ENCODE peak calls at places on chromosome 9, in six cellular contexts. D is AG04450, T is GM12865, P is brain microvascular endothelial cell, B is A549, E is NB4. J is an unnamed sample.

GRCh38 chr9:106753155-106753671 is 109.8 kb upstream of the ZNF462 start:
- DNase-seq in D (no peak), T (peak), P (no peak), B (no peak), E (peak), J (no peak)

GRCh38 chr9:95058795-95059386 is 258.6 kb downstream of the FANCC start:
- DNase-seq in D (no peak), T (no peak), P (no peak), B (no peak), E (no peak), J (no peak)

GRCh38 chr9:93902051-93902779 is 52.9 kb downstream of the BARX1 start:
- DNase-seq in D (no peak), T (no peak), P (no peak), B (no peak), E (no peak), J (no peak)

GRCh38 chr9:96555567-96556386 is 63.9 kb downstream of the CDC14B start:
- DNase-seq in D (no peak), T (no peak), P (no peak), B (no peak), E (no peak), J (no peak)

GRCh38 chr9:91341258-91341746 is 20.4 kb downstream of the AUH start:
- DNase-seq in D (no peak), T (no peak), P (no peak), B (no peak), E (peak), J (no peak)

GRCh38 chr9:127132921-127133647 is 10.6 kb upstream of the ANGPTL2 start:
- DNase-seq in D (no peak), T (no peak), P (peak), B (no peak), E (no peak), J (no peak)

GRCh38 chr9:135611875-135612209 is 27.5 kb downstream of the GLT6D1 start:
- DNase-seq in D (no peak), T (no peak), P (no peak), B (no peak), E (no peak), J (no peak)

GRCh38 chr9:113228130-113228665 is 6.9 kb downstream of the SLC31A1 start:
- DNase-seq in D (no peak), T (no peak), P (no peak), B (no peak), E (no peak), J (no peak)

GRCh38 chr9:89466451-89467277 is 31.2 kb downstream of the SEMA4D start:
- DNase-seq in D (no peak), T (peak), P (no peak), B (no peak), E (no peak), J (no peak)

GRCh38 chr9:88775037-88775471 is 216.2 kb upstream of the S1PR3 start:
- DNase-seq in D (peak), T (no peak), P (peak), B (no peak), E (peak), J (peak)

GRCh38 chr9:89555426-89556375 is 49.1 kb upstream of the GADD45G start:
- DNase-seq in D (no peak), T (peak), P (no peak), B (no peak), E (peak), J (no peak)

GRCh38 chr9:13450723-13451122 is 171.2 kb upstream of the MPDZ start:
- DNase-seq in D (no peak), T (peak), P (no peak), B (no peak), E (no peak), J (no peak)

GRCh38 chr9:1042466-1042865 is 7.7 kb upstream of the DMRT2 start:
- DNase-seq in D (no peak), T (no peak), P (no peak), B (no peak), E (no peak), J (no peak)

GRCh38 chr9:4386819-4387218 is 87.0 kb upstream of the GLIS3 start:
- DNase-seq in D (no peak), T (peak), P (no peak), B (no peak), E (no peak), J (peak)

GRCh38 chr9:102069969-102070368 is 331.5 kb upstream of the GRIN3A start:
- DNase-seq in D (no peak), T (no peak), P (peak), B (no peak), E (no peak), J (peak)

GRCh38 chr9:109923371-109923770 is 143.4 kb downstream of the PALM2AKAP2 start:
- DNase-seq in D (no peak), T (no peak), P (no peak), B (no peak), E (no peak), J (no peak)

GRCh38 chr9:3361115-3361514 is 164.7 kb downstream of the RFX3 start:
- DNase-seq in D (no peak), T (no peak), P (no peak), B (no peak), E (peak), J (no peak)

GRCh38 chr9:96877269-96877668 is 23.0 kb upstream of the ZNF782 start:
- DNase-seq in D (no peak), T (no peak), P (no peak), B (no peak), E (no peak), J (no peak)

GRCh38 chr9:133821606-133822438 is 83.7 kb upstream of the SARDH start:
- DNase-seq in D (no peak), T (peak), P (no peak), B (no peak), E (no peak), J (no peak)

GRCh38 chr9:85408494-85408893 is 333.3 kb downstream of the AGTPBP1 start:
- DNase-seq in D (no peak), T (no peak), P (no peak), B (no peak), E (no peak), J (no peak)

GRCh38 chr9:89720721-89721660 is 116.2 kb downstream of the GADD45G start:
- DNase-seq in D (no peak), T (no peak), P (no peak), B (no peak), E (peak), J (no peak)

GRCh38 chr9:26131891-26132290 is 453.6 kb upstream of the TUSC1 start:
- DNase-seq in D (no peak), T (no peak), P (peak), B (no peak), E (no peak), J (no peak)

GRCh38 chr9:91994422-91994821 is 44.4 kb upstream of the ROR2 start:
- DNase-seq in D (no peak), T (no peak), P (no peak), B (no peak), E (no peak), J (no peak)

GRCh38 chr9:94145640-94146039 is 61.4 kb downstream of the PTPDC1 start:
- DNase-seq in D (no peak), T (peak), P (no peak), B (no peak), E (no peak), J (no peak)

GRCh38 chr9:121609845-121610637 is 41.4 kb upstream of the DAB2IP start:
- DNase-seq in D (peak), T (no peak), P (peak), B (peak), E (no peak), J (peak)

GRCh38 chr9:133534346-133535284 is at the start of gene ADAMTSL2:
- DNase-seq in D (no peak), T (peak), P (no peak), B (no peak), E (peak), J (no peak)

GRCh38 chr9:80797841-80798688 is 891.3 kb downstream of the TLE1 start:
- DNase-seq in D (peak), T (no peak), P (no peak), B (no peak), E (no peak), J (no peak)

GRCh38 chr9:93028448-93029006 is 30.0 kb upstream of the SUSD3 start:
- DNase-seq in D (no peak), T (peak), P (no peak), B (no peak), E (peak), J (peak)

GRCh38 chr9:69155341-69156030 is 18.6 kb upstream of the TJP2 start:
- DNase-seq in D (no peak), T (peak), P (no peak), B (no peak), E (no peak), J (no peak)

GRCh38 chr9:77456829-77457437 is 191.2 kb downstream of the GNA14 start:
- DNase-seq in D (peak), T (peak), P (peak), B (peak), E (peak), J (peak)

GRCh38 chr9:31776471-31776870 is 608.0 kb upstream of the ACO1 start:
- DNase-seq in D (no peak), T (no peak), P (no peak), B (no peak), E (no peak), J (peak)

GRCh38 chr9:101836021-101836420 is 97.6 kb upstream of the GRIN3A start:
- DNase-seq in D (no peak), T (no peak), P (no peak), B (no peak), E (no peak), J (no peak)

GRCh38 chr9:12698986-12699385 is 5.8 kb downstream of the TYRP1 start:
- DNase-seq in D (no peak), T (no peak), P (no peak), B (no peak), E (no peak), J (no peak)

GRCh38 chr9:71308454-71308853 is 187.0 kb upstream of the TRPM3 start:
- DNase-seq in D (no peak), T (peak), P (no peak), B (no peak), E (no peak), J (no peak)

GRCh38 chr9:70439991-70440706 is 25.7 kb upstream of the KLF9 start:
- DNase-seq in D (peak), T (no peak), P (no peak), B (no peak), E (no peak), J (peak)

GRCh38 chr9:36866840-36867239 is 167.2 kb downstream of the PAX5 start:
- DNase-seq in D (no peak), T (no peak), P (no peak), B (peak), E (no peak), J (no peak)
- TF ChIP-seq CTCF in D (no peak), T (no peak), P (peak), B (no peak), E (no peak), J (no peak)

GRCh38 chr9:137948642-137949041 is 71.1 kb downstream of the CACNA1B start:
- DNase-seq in D (no peak), T (no peak), P (no peak), B (no peak), E (no peak), J (no peak)

GRCh38 chr9:137949260-137949659 is 71.7 kb downstream of the CACNA1B start:
- DNase-seq in D (no peak), T (no peak), P (no peak), B (no peak), E (no peak), J (no peak)

GRCh38 chr9:137943655-137944054 is 66.1 kb downstream of the CACNA1B start:
- DNase-seq in D (no peak), T (no peak), P (no peak), B (no peak), E (no peak), J (no peak)

GRCh38 chr9:137947012-137947411 is 69.4 kb downstream of the CACNA1B start:
- DNase-seq in D (no peak), T (no peak), P (no peak), B (no peak), E (no peak), J (no peak)

GRCh38 chr9:137945581-137945980 is 68.0 kb downstream of the CACNA1B start:
- DNase-seq in D (no peak), T (no peak), P (no peak), B (no peak), E (no peak), J (no peak)
- TF ChIP-seq CTCF in D (no peak), T (no peak), P (no peak), B (no peak), E (no peak), J (no peak)

DNA sequence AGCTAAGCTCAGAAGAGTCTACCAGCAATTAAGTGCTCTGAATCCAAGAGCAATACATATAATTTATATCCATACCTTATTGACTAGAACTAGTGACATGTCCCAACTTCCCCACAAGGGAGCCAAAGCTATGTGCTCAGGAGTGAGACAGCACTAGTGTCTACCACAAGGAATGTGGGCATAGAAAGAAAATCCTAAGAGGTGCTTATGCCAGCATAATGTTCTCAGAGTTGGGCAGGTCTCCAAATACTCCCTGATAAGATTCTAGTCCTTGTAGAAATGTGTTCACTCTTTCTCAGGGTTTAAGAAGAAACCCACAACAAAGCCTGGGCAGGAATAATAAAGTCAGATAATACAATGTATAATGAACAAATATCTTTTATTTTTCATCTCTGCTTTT is 275.1 kb downstream of the BRINP1 start:
- DNase-seq in D (no peak), T (no peak), P (no peak), B (no peak), E (no peak), J (no peak)
- TF ChIP-seq CTCF in D (no peak), T (no peak), P (no peak), B (no peak), E (no peak), J (no peak)

GRCh38 chr9:136784249-136784996 is 6.7 kb upstream of the TMEM141 start:
- DNase-seq in D (no peak), T (peak), P (no peak), B (peak), E (peak), J (peak)
- TF ChIP-seq CTCF in D (peak), T (peak), P (peak), B (peak), E (no peak), J (peak)

GRCh38 chr9:72995131-72996024 is 42.5 kb upstream of the ALDH1A1 start:
- DNase-seq in D (no peak), T (no peak), P (no peak), B (no peak), E (no peak), J (no peak)
- TF ChIP-seq CTCF in D (no peak), T (no peak), P (no peak), B (no peak), E (no peak), J (no peak)

GRCh38 chr9:129102791-129103594 is 7.6 kb downstream of the CRAT start:
- DNase-seq in D (no peak), T (peak), P (peak), B (peak), E (peak), J (peak)
- TF ChIP-seq CTCF in D (peak), T (peak), P (peak), B (peak), E (peak), J (peak)

GRCh38 chr9:131409458-131409992 is 15.6 kb downstream of the PRRC2B start:
- DNase-seq in D (no peak), T (no peak), P (no peak), B (no peak), E (peak), J (no peak)

GRCh38 chr9:131410051-131410491 is 16.2 kb downstream of the PRRC2B start:
- DNase-seq in D (no peak), T (peak), P (no peak), B (no peak), E (peak), J (no peak)

GRCh38 chr9:131405858-131406566 is 12.1 kb downstream of the PRRC2B start:
- DNase-seq in D (no peak), T (no peak), P (no peak), B (no peak), E (no peak), J (no peak)

GRCh38 chr9:131406567-131407436 is 12.9 kb downstream of the PRRC2B start:
- DNase-seq in D (no peak), T (no peak), P (no peak), B (no peak), E (no peak), J (no peak)

GRCh38 chr9:131407717-131408195 is 13.9 kb downstream of the PRRC2B start:
- DNase-seq in D (no peak), T (no peak), P (no peak), B (no peak), E (peak), J (peak)
- TF ChIP-seq CTCF in D (peak), T (no peak), P (peak), B (no peak), E (no peak), J (peak)

GRCh38 chr9:18235181-18235908 is 238.6 kb upstream of the ADAMTSL1 start:
- DNase-seq in D (no peak), T (no peak), P (no peak), B (no peak), E (no peak), J (no peak)

GRCh38 chr9:18228101-18228500 is 245.9 kb upstream of the ADAMTSL1 start:
- DNase-seq in D (no peak), T (no peak), P (no peak), B (no peak), E (no peak), J (no peak)

GRCh38 chr9:18233776-18234445 is 240.0 kb upstream of the ADAMTSL1 start:
- DNase-seq in D (no peak), T (no peak), P (no peak), B (no peak), E (no peak), J (no peak)

GRCh38 chr9:18233311-18233710 is 240.6 kb upstream of the ADAMTSL1 start:
- DNase-seq in D (no peak), T (no peak), P (no peak), B (no peak), E (no peak), J (no peak)

GRCh38 chr9:18229992-18230676 is 243.8 kb upstream of the ADAMTSL1 start:
- DNase-seq in D (no peak), T (no peak), P (no peak), B (no peak), E (no peak), J (no peak)
- TF ChIP-seq CTCF in D (no peak), T (no peak), P (peak), B (no peak), E (no peak), J (no peak)